ENCODE peak calls at places on chromosome 21, in seven cellular contexts. One of them, this sample, is unnamed.

GRCh38 chr21:18335651-18336050 is 67.9 kb downstream of the TMPRSS15 start:
- DNase-seq in GM12878: no peak
- DNase-seq in K562: no peak
- DNase-seq in HCT116: no peak
- DNase-seq in SK-N-SH: no peak
- DNase-seq in H1: no peak
- DNase-seq in HepG2: no peak
- DNase-seq in this sample: no peak

GRCh38 chr21:26809745-26810144 is 35.5 kb downstream of the ADAMTS1 start:
- DNase-seq in GM12878: no peak
- DNase-seq in K562: no peak
- DNase-seq in HCT116: no peak
- DNase-seq in SK-N-SH: no peak
- DNase-seq in H1: no peak
- DNase-seq in HepG2: no peak
- DNase-seq in this sample: no peak

GRCh38 chr21:15894596-15894995 is 164.8 kb downstream of the USP25 start:
- DNase-seq in GM12878: no peak
- DNase-seq in K562: no peak
- DNase-seq in HCT116: no peak
- DNase-seq in SK-N-SH: peak; percentile 9
- DNase-seq in H1: no peak
- DNase-seq in HepG2: no peak
- DNase-seq in this sample: no peak

GRCh38 chr21:34730756-34731445 is 62.1 kb downstream of the CLIC6 start:
- DNase-seq in GM12878: no peak
- DNase-seq in K562: no peak
- DNase-seq in HCT116: no peak
- DNase-seq in SK-N-SH: no peak
- DNase-seq in H1: no peak
- DNase-seq in HepG2: no peak
- DNase-seq in this sample: no peak

GRCh38 chr21:17488620-17489019 is 24.2 kb upstream of the CXADR start:
- DNase-seq in GM12878: no peak
- DNase-seq in K562: no peak
- DNase-seq in HCT116: no peak
- DNase-seq in SK-N-SH: no peak
- DNase-seq in H1: no peak
- DNase-seq in HepG2: no peak
- DNase-seq in this sample: no peak

GRCh38 chr21:34579411-34579810 is 35.5 kb downstream of the RCAN1 start:
- DNase-seq in GM12878: no peak
- DNase-seq in K562: no peak
- DNase-seq in HCT116: no peak
- DNase-seq in SK-N-SH: no peak
- DNase-seq in H1: no peak
- DNase-seq in HepG2: no peak
- DNase-seq in this sample: no peak

GRCh38 chr21:35609263-35609662 is 451.1 kb downstream of the SETD4 start:
- DNase-seq in GM12878: no peak
- DNase-seq in K562: no peak
- DNase-seq in HCT116: no peak
- DNase-seq in SK-N-SH: no peak
- DNase-seq in H1: no peak
- DNase-seq in HepG2: no peak
- DNase-seq in this sample: no peak

GRCh38 chr21:36606292-36606982 is 92.5 kb upstream of the SIM2 start:
- DNase-seq in GM12878: no peak
- DNase-seq in K562: peak; percentile 30
- DNase-seq in HCT116: no peak
- DNase-seq in SK-N-SH: no peak
- DNase-seq in H1: no peak
- DNase-seq in HepG2: no peak
- DNase-seq in this sample: no peak

GRCh38 chr21:14215971-14216621 is at the start of gene RBM11:
- DNase-seq in GM12878: no peak
- DNase-seq in K562: peak; percentile 87
- DNase-seq in HCT116: no peak
- DNase-seq in SK-N-SH: peak; percentile 84
- DNase-seq in H1: peak; percentile 58
- DNase-seq in HepG2: peak; percentile 5
- DNase-seq in this sample: peak; percentile 47

GRCh38 chr21:43881918-43882317 is 16.9 kb downstream of the AGPAT3 start:
- DNase-seq in GM12878: no peak
- DNase-seq in K562: no peak
- DNase-seq in HCT116: no peak
- DNase-seq in SK-N-SH: no peak
- DNase-seq in H1: no peak
- DNase-seq in HepG2: no peak
- DNase-seq in this sample: no peak

GRCh38 chr21:33661146-33661545 is 18.8 kb downstream of the ITSN1 start:
- DNase-seq in GM12878: no peak
- DNase-seq in K562: no peak
- DNase-seq in HCT116: no peak
- DNase-seq in SK-N-SH: no peak
- DNase-seq in H1: no peak
- DNase-seq in HepG2: no peak
- DNase-seq in this sample: no peak

GRCh38 chr21:14862794-14863720 is 201.7 kb downstream of the NRIP1 start:
- DNase-seq in GM12878: no peak
- DNase-seq in K562: peak; percentile 16
- DNase-seq in HCT116: no peak
- DNase-seq in SK-N-SH: no peak
- DNase-seq in H1: no peak
- DNase-seq in HepG2: peak; percentile 13
- DNase-seq in this sample: no peak

GRCh38 chr21:44530903-44531605 is 8.9 kb downstream of the KRTAP10-1 start:
- DNase-seq in GM12878: no peak
- DNase-seq in K562: no peak
- DNase-seq in HCT116: no peak
- DNase-seq in SK-N-SH: no peak
- DNase-seq in H1: no peak
- DNase-seq in HepG2: no peak
- DNase-seq in this sample: no peak

GRCh38 chr21:43827015-43827611 is 37.7 kb downstream of the RRP1 start:
- DNase-seq in GM12878: no peak
- DNase-seq in K562: no peak
- DNase-seq in HCT116: peak; percentile 27
- DNase-seq in SK-N-SH: no peak
- DNase-seq in H1: no peak
- DNase-seq in HepG2: no peak
- DNase-seq in this sample: no peak

GRCh38 chr21:43574741-43575465 is 84.4 kb downstream of the HSF2BP start:
- DNase-seq in GM12878: no peak
- DNase-seq in K562: no peak
- DNase-seq in HCT116: no peak
- DNase-seq in SK-N-SH: no peak
- DNase-seq in H1: no peak
- DNase-seq in HepG2: no peak
- DNase-seq in this sample: no peak

GRCh38 chr21:26098758-26099157 is 71.8 kb downstream of the APP start:
- DNase-seq in GM12878: no peak
- DNase-seq in K562: no peak
- DNase-seq in HCT116: no peak
- DNase-seq in SK-N-SH: no peak
- DNase-seq in H1: no peak
- DNase-seq in HepG2: no peak
- DNase-seq in this sample: peak; percentile 27

GRCh38 chr21:35204125-35204524 is 155.0 kb upstream of the RUNX1 start:
- DNase-seq in GM12878: no peak
- DNase-seq in K562: no peak
- DNase-seq in HCT116: no peak
- DNase-seq in SK-N-SH: no peak
- DNase-seq in H1: no peak
- DNase-seq in HepG2: no peak
- DNase-seq in this sample: no peak

GRCh38 chr21:44389335-44389734 is 35.9 kb downstream of the TRPM2 start:
- DNase-seq in GM12878: no peak
- DNase-seq in K562: no peak
- DNase-seq in HCT116: no peak
- DNase-seq in SK-N-SH: no peak
- DNase-seq in H1: no peak
- DNase-seq in HepG2: no peak
- DNase-seq in this sample: no peak

GRCh38 chr21:33541105-33541711 is 709 bp downstream of the GART start:
- DNase-seq in GM12878: peak; percentile 13
- DNase-seq in K562: peak; percentile 34
- DNase-seq in HCT116: no peak
- DNase-seq in SK-N-SH: no peak
- DNase-seq in H1: no peak
- DNase-seq in HepG2: peak; percentile 24
- DNase-seq in this sample: peak; percentile 27

GRCh38 chr21:17679002-17679600 is 66.4 kb upstream of the BTG3 start:
- DNase-seq in GM12878: peak; percentile 48
- DNase-seq in K562: peak; percentile 54
- DNase-seq in HCT116: peak; percentile 37
- DNase-seq in SK-N-SH: peak; percentile 56
- DNase-seq in H1: no peak
- DNase-seq in HepG2: peak; percentile 57
- DNase-seq in this sample: peak; percentile 38

GRCh38 chr21:36980280-36981048 is 14.0 kb upstream of the HLCS start:
- DNase-seq in GM12878: no peak
- DNase-seq in K562: no peak
- DNase-seq in HCT116: no peak
- DNase-seq in SK-N-SH: peak; percentile 51
- DNase-seq in H1: no peak
- DNase-seq in HepG2: no peak
- DNase-seq in this sample: peak; percentile 48

GRCh38 chr21:26965567-26966359 is 1.1 kb downstream of the ADAMTS5 start:
- DNase-seq in GM12878: no peak
- DNase-seq in K562: no peak
- DNase-seq in HCT116: no peak
- DNase-seq in SK-N-SH: peak; percentile 86
- DNase-seq in H1: no peak
- DNase-seq in HepG2: no peak
- DNase-seq in this sample: no peak

GRCh38 chr21:41411449-41412089 is 14.5 kb upstream of the MX1 start:
- DNase-seq in GM12878: peak; percentile 40
- DNase-seq in K562: no peak
- DNase-seq in HCT116: no peak
- DNase-seq in SK-N-SH: no peak
- DNase-seq in H1: no peak
- DNase-seq in HepG2: peak; percentile 9
- DNase-seq in this sample: peak; percentile 72

GRCh38 chr21:35853321-35853922 is 206.9 kb downstream of the SETD4 start:
- DNase-seq in GM12878: no peak
- DNase-seq in K562: no peak
- DNase-seq in HCT116: no peak
- DNase-seq in SK-N-SH: no peak
- DNase-seq in H1: no peak
- DNase-seq in HepG2: no peak
- DNase-seq in this sample: no peak

GRCh38 chr21:34086887-34087306 is 13.5 kb downstream of the MRPS6 start:
- DNase-seq in GM12878: no peak
- DNase-seq in K562: peak; percentile 34
- DNase-seq in HCT116: no peak
- DNase-seq in SK-N-SH: no peak
- DNase-seq in H1: no peak
- DNase-seq in HepG2: no peak
- DNase-seq in this sample: no peak

DNA sequence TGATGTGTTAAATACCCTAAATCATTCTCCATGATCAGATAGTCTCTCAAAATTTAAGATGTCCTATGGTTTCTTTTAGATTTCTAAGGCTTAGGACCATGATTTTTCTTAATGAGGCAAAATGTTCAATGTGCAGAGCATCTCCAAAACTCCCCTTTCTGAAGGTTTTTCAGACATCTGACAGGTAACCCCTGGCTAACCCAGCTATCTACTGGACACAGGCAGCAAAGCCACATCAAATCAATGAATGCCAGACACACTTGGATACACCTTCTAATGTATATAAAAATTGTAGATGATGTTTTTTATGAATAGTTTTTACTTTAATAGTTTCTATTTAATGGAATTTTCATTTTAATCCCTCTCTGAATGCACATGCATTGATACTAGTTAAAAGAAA is 285.6 kb downstream of the GRIK1 start:
- DNase-seq in GM12878: no peak
- DNase-seq in K562: peak; percentile 45
- DNase-seq in HCT116: no peak
- DNase-seq in SK-N-SH: no peak
- DNase-seq in H1: no peak
- DNase-seq in HepG2: no peak
- DNase-seq in this sample: no peak
- TF ChIP-seq JUND in GM12878: no peak
- TF ChIP-seq JUND in K562: no peak
- TF ChIP-seq JUND in HCT116: no peak
- TF ChIP-seq JUND in SK-N-SH: no peak
- TF ChIP-seq JUND in H1: no peak
- TF ChIP-seq JUND in HepG2: no peak
- TF ChIP-seq JUND in this sample: no peak

GRCh38 chr21:38950388-38951094 is 144.8 kb downstream of the ETS2 start:
- DNase-seq in GM12878: no peak
- DNase-seq in K562: no peak
- DNase-seq in HCT116: no peak
- DNase-seq in SK-N-SH: no peak
- DNase-seq in H1: no peak
- DNase-seq in HepG2: no peak
- DNase-seq in this sample: no peak
- TF ChIP-seq JUND in GM12878: no peak
- TF ChIP-seq JUND in K562: no peak
- TF ChIP-seq JUND in HCT116: no peak
- TF ChIP-seq JUND in SK-N-SH: no peak
- TF ChIP-seq JUND in H1: no peak
- TF ChIP-seq JUND in HepG2: no peak
- TF ChIP-seq JUND in this sample: no peak

GRCh38 chr21:32334980-32335471 is 36.4 kb downstream of the MRAP start:
- DNase-seq in GM12878: no peak
- DNase-seq in K562: no peak
- DNase-seq in HCT116: no peak
- DNase-seq in SK-N-SH: no peak
- DNase-seq in H1: no peak
- DNase-seq in HepG2: no peak
- DNase-seq in this sample: no peak

GRCh38 chr21:32331444-32332305 is 33.0 kb downstream of the MRAP start:
- DNase-seq in GM12878: no peak
- DNase-seq in K562: no peak
- DNase-seq in HCT116: no peak
- DNase-seq in SK-N-SH: no peak
- DNase-seq in H1: no peak
- DNase-seq in HepG2: peak; percentile 10
- DNase-seq in this sample: no peak

GRCh38 chr21:32330784-32331311 is 32.2 kb downstream of the MRAP start:
- DNase-seq in GM12878: no peak
- DNase-seq in K562: no peak
- DNase-seq in HCT116: no peak
- DNase-seq in SK-N-SH: no peak
- DNase-seq in H1: no peak
- DNase-seq in HepG2: peak; percentile 96
- DNase-seq in this sample: no peak

GRCh38 chr21:32333953-32334673 is 35.5 kb downstream of the MRAP start:
- DNase-seq in GM12878: no peak
- DNase-seq in K562: no peak
- DNase-seq in HCT116: no peak
- DNase-seq in SK-N-SH: no peak
- DNase-seq in H1: no peak
- DNase-seq in HepG2: no peak
- DNase-seq in this sample: no peak

GRCh38 chr21:32332463-32332951 is 33.9 kb downstream of the MRAP start:
- DNase-seq in GM12878: peak; percentile 26
- DNase-seq in K562: no peak
- DNase-seq in HCT116: no peak
- DNase-seq in SK-N-SH: no peak
- DNase-seq in H1: no peak
- DNase-seq in HepG2: no peak
- DNase-seq in this sample: no peak
- TF ChIP-seq JUND in GM12878: no peak
- TF ChIP-seq JUND in K562: no peak
- TF ChIP-seq JUND in HCT116: no peak
- TF ChIP-seq JUND in SK-N-SH: no peak
- TF ChIP-seq JUND in H1: no peak
- TF ChIP-seq JUND in HepG2: no peak
- TF ChIP-seq JUND in this sample: no peak

GRCh38 chr21:46347791-46348381 is 23.9 kb downstream of the PCNT start:
- DNase-seq in GM12878: no peak
- DNase-seq in K562: no peak
- DNase-seq in HCT116: no peak
- DNase-seq in SK-N-SH: no peak
- DNase-seq in H1: no peak
- DNase-seq in HepG2: no peak
- DNase-seq in this sample: no peak
- TF ChIP-seq JUND in GM12878: no peak
- TF ChIP-seq JUND in K562: no peak
- TF ChIP-seq JUND in HCT116: no peak
- TF ChIP-seq JUND in SK-N-SH: no peak
- TF ChIP-seq JUND in H1: no peak
- TF ChIP-seq JUND in HepG2: no peak
- TF ChIP-seq JUND in this sample: no peak

This sample was measured in T47D.